ENCODE peak calls at places on chromosomes 11 and 22, in seven cellular contexts. Q, Y, S, O, B, Z and P are unnamed samples.

GRCh38 chr22:25930710-25931353 is 188.8 kb downstream of the MYO18B start:
- DNase-seq in Y (no peak), O (no peak), Q (no peak), S (no peak), Z (no peak), B (peak), P (no peak)

GRCh38 chr11:123174196-123175183 is 20.6 kb downstream of the CLMP start:
- DNase-seq in Z (peak), Q (no peak), S (peak), Y (peak), B (no peak), O (peak), P (peak)

GRCh38 chr11:74004046-74004693 is 4.7 kb downstream of the UCP3 start:
- DNase-seq in O (no peak), Z (no peak), B (no peak), S (no peak), Y (no peak), Q (no peak), P (no peak)

GRCh38 chr11:111739299-111739698 is 26.9 kb downstream of the PPP2R1B start:
- DNase-seq in Z (no peak), B (no peak), S (no peak), Y (no peak), O (no peak), Q (no peak), P (no peak)

GRCh38 chr11:120512727-120513435 is 1.3 kb downstream of the GRIK4 start:
- DNase-seq in B (no peak), Y (no peak), Q (no peak), S (no peak), O (no peak), Z (no peak), P (no peak)

GRCh38 chr22:31544481-31545480 is 48.4 kb downstream of the SFI1 start:
- DNase-seq in B (no peak), O (no peak), S (no peak), Q (no peak), Z (no peak), Y (no peak), P (no peak)

GRCh38 chr11:34654491-34655334 is 33.8 kb downstream of the EHF start:
- DNase-seq in Z (peak), Q (no peak), S (no peak), Y (no peak), O (no peak), B (peak), P (peak)

GRCh38 chr11:83827520-83827919 is 541.4 kb upstream of the CCDC90B start:
- DNase-seq in O (no peak), Y (peak), Z (no peak), B (no peak), Q (no peak), S (no peak), P (peak)

GRCh38 chr11:46850829-46851380 is 4.8 kb upstream of the CKAP5 start:
- DNase-seq in Q (no peak), Y (no peak), O (no peak), S (no peak), B (no peak), Z (no peak), P (no peak)

GRCh38 chr22:46526484-46526839 is 11.0 kb downstream of the CELSR1 start:
- DNase-seq in Y (no peak), B (no peak), Q (no peak), O (no peak), Z (no peak), S (no peak), P (no peak)

GRCh38 chr11:28110839-28111235 is 2.6 kb downstream of the METTL15 start:
- DNase-seq in O (no peak), B (no peak), Z (no peak), S (no peak), Q (no peak), Y (peak), P (no peak)

GRCh38 chr11:2581151-2581930 is 118.5 kb downstream of the KCNQ1OT1 start:
- DNase-seq in B (no peak), O (no peak), S (no peak), Y (no peak), Z (peak), Q (no peak), P (no peak)

GRCh38 chr11:45266693-45267451 is 19.3 kb downstream of the SYT13 start:
- DNase-seq in B (no peak), Y (no peak), S (no peak), O (no peak), Z (no peak), Q (no peak), P (no peak)

GRCh38 chr11:104343578-104343977 is 179.6 kb upstream of the PDGFD start:
- DNase-seq in S (no peak), Z (no peak), Y (no peak), Q (no peak), O (no peak), B (no peak), P (peak)

GRCh38 chr22:31947296-31947695 is 3.0 kb downstream of the YWHAH start:
- DNase-seq in O (no peak), Y (peak), Z (no peak), S (no peak), Q (no peak), B (no peak), P (peak)

GRCh38 chr11:1546536-1547466 is 25.3 kb downstream of the DUSP8 start:
- DNase-seq in Z (peak), Q (no peak), O (no peak), B (peak), S (no peak), Y (no peak), P (peak)

GRCh38 chr22:34992672-34993071 is 73.3 kb upstream of the ISX start:
- DNase-seq in Z (no peak), Q (no peak), S (no peak), O (no peak), Y (no peak), B (no peak), P (no peak)

GRCh38 chr22:44583076-44583760 is 85.2 kb upstream of the RTL6 start:
- DNase-seq in O (no peak), Q (no peak), S (no peak), Z (peak), B (no peak), Y (no peak), P (peak)

GRCh38 chr11:89613916-89614315 is 96.2 kb upstream of the TRIM77 start:
- DNase-seq in Y (no peak), B (no peak), O (no peak), Q (no peak), S (no peak), Z (no peak), P (no peak)

GRCh38 chr11:15883349-15883961 is 472.9 kb downstream of the SOX6 start:
- DNase-seq in Q (no peak), O (no peak), Z (no peak), S (no peak), Y (no peak), B (no peak), P (peak)

GRCh38 chr11:37595845-37596244 is 997.8 kb upstream of the RAG2 start:
- DNase-seq in Y (no peak), O (no peak), Z (no peak), S (no peak), B (no peak), Q (no peak), P (no peak)

GRCh38 chr11:122360875-122361274 is 244.9 kb upstream of the BLID start:
- DNase-seq in Z (no peak), Q (no peak), O (no peak), B (no peak), Y (no peak), S (no peak), P (no peak)

GRCh38 chr11:108405706-108406105 is 61.6 kb downstream of the C11orf65 start:
- DNase-seq in Z (no peak), Y (no peak), B (no peak), Q (no peak), S (no peak), O (no peak), P (no peak)

GRCh38 chr11:90476442-90477007 is 253.7 kb upstream of the CHORDC1 start:
- DNase-seq in Z (no peak), Y (peak), Q (no peak), S (no peak), B (peak), O (peak), P (peak)

GRCh38 chr11:78268516-78269410 is 80.0 kb downstream of the USP35 start:
- DNase-seq in B (no peak), O (peak), Q (no peak), S (no peak), Y (peak), Z (peak), P (peak)

GRCh38 chr11:14267861-14268635 is 90.9 kb downstream of the RRAS2 start:
- DNase-seq in Z (no peak), B (no peak), O (no peak), Q (no peak), Y (peak), S (no peak), P (no peak)

GRCh38 chr11:78000193-78000592 is 5.7 kb upstream of the INTS4 start:
- DNase-seq in Z (peak), Y (peak), S (peak), Q (no peak), B (peak), O (peak), P (peak)